ENCODE peak calls at places on chromosome 13, in four cellular contexts. N, K, O and G are unnamed samples.

GRCh38 chr13:113749507-113749906 is 9.5 kb upstream of the TMEM255B start:
- DNase-seq in N (no peak), K (no peak), O (no peak), G (no peak)

GRCh38 chr13:94435604-94436226 is 43.8 kb downstream of the DCT start:
- DNase-seq in N (no peak), K (no peak), O (no peak), G (no peak)

GRCh38 chr13:95185851-95186250 is 115.4 kb downstream of the ABCC4 start:
- DNase-seq in N (peak), K (no peak), O (no peak), G (no peak)

GRCh38 chr13:46367622-46368327 is 19.3 kb downstream of the RUBCNL start:
- DNase-seq in N (no peak), K (no peak), O (no peak), G (no peak)

GRCh38 chr13:84481958-84482357 is 599.7 kb upstream of the SLITRK1 start:
- DNase-seq in N (no peak), K (no peak), O (no peak), G (no peak)

GRCh38 chr13:20002766-20003165 is 44.2 kb downstream of the ZMYM2 start:
- DNase-seq in N (no peak), K (no peak), O (no peak), G (no peak)

GRCh38 chr13:90414691-90415596 is 932.5 kb upstream of the MIR17HG start:
- DNase-seq in N (no peak), K (no peak), O (no peak), G (no peak)

GRCh38 chr13:40666905-40667621 is 622 bp upstream of the FOXO1 start:
- DNase-seq in N (peak), K (peak), O (peak), G (peak)

GRCh38 chr13:110965038-110965754 is 50.3 kb upstream of the ANKRD10 start:
- DNase-seq in N (peak), K (no peak), O (no peak), G (no peak)

GRCh38 chr13:58704953-58705352 is 1073.4 kb downstream of the PCDH17 start:
- DNase-seq in N (no peak), K (no peak), O (no peak), G (no peak)

GRCh38 chr13:32125221-32125621 is 93.6 kb downstream of the FRY start:
- DNase-seq in N (peak), K (no peak), O (no peak), G (no peak)

GRCh38 chr13:20366056-20366455 is 133.9 kb upstream of the GJB6 start:
- DNase-seq in N (no peak), K (no peak), O (no peak), G (no peak)

GRCh38 chr13:23796546-23796945 is 92.7 kb downstream of the MIPEP start:
- DNase-seq in N (no peak), K (no peak), O (no peak), G (no peak)

GRCh38 chr13:23007430-23007829 is 173.3 kb upstream of the SGCG start:
- DNase-seq in N (no peak), K (peak), O (no peak), G (no peak)

GRCh38 chr13:81596224-81596753 is 1255.4 kb upstream of the SPRY2 start:
- DNase-seq in N (no peak), K (no peak), O (no peak), G (no peak)

GRCh38 chr13:67283602-67284001 is 53.5 kb upstream of the PCDH9 start:
- DNase-seq in N (no peak), K (no peak), O (no peak), G (no peak)

GRCh38 chr13:48318714-48319457 is 15.3 kb downstream of the RB1 start:
- DNase-seq in N (peak), K (peak), O (peak), G (peak)

GRCh38 chr13:95317037-95317989 is 16.1 kb upstream of the ABCC4 start:
- DNase-seq in N (no peak), K (peak), O (no peak), G (peak)

GRCh38 chr13:77416666-77417212 is 89.8 kb upstream of the MYCBP2 start:
- DNase-seq in N (no peak), K (no peak), O (no peak), G (no peak)

GRCh38 chr13:43908156-43909126 is 28.7 kb downstream of the LACC1 start:
- DNase-seq in N (peak), K (no peak), O (no peak), G (no peak)

GRCh38 chr13:42064259-42064658 is 15.8 kb downstream of the DGKH start:
- DNase-seq in N (no peak), K (no peak), O (no peak), G (no peak)

GRCh38 chr13:100506154-100506553 is 82.4 kb downstream of the GGACT start:
- DNase-seq in N (no peak), K (no peak), O (no peak), G (no peak)

GRCh38 chr13:66329988-66330429 is 900.1 kb downstream of the PCDH9 start:
- DNase-seq in N (no peak), K (no peak), O (no peak), G (no peak)